ENCODE peak calls at places on chromosomes 3 and 15, in four cellular contexts. I is frontal cortex, U is EL, C is NCI-H2081. Y is an unnamed sample.

GRCh38 chr15:82999905-83000671 is 11.4 kb downstream of the C15orf40 start:
- DNase-seq in I (peak), U (peak), C (peak), Y (no peak)

GRCh38 chr3:195613468-195614069 is 29.8 kb upstream of the APOD start:
- DNase-seq in I (no peak), U (peak), C (no peak), Y (no peak)

GRCh38 chr3:38630070-38630469 is 19.4 kb downstream of the SCN5A start:
- DNase-seq in I (no peak), U (no peak), C (no peak), Y (no peak)

GRCh38 chr3:89617706-89618105 is 510.3 kb downstream of the EPHA3 start:
- DNase-seq in I (no peak), U (no peak), C (no peak), Y (no peak)

GRCh38 chr3:32612551-32612950 is 41.9 kb upstream of the DYNC1LI1 start:
- DNase-seq in I (no peak), U (no peak), C (no peak), Y (no peak)

GRCh38 chr3:79140718-79141117 is 627.1 kb downstream of the ROBO1 start:
- DNase-seq in I (no peak), U (peak), C (no peak), Y (no peak)

GRCh38 chr3:16233806-16234205 is 30.9 kb downstream of the DPH3 start:
- DNase-seq in I (no peak), U (no peak), C (no peak), Y (no peak)

GRCh38 chr3:24525022-24525421 is 30.4 kb upstream of the THRB start:
- DNase-seq in I (no peak), U (no peak), C (no peak), Y (no peak)

GRCh38 chr3:13282986-13283876 is 136.9 kb downstream of the NUP210 start:
- DNase-seq in I (peak), U (no peak), C (peak), Y (no peak)

GRCh38 chr3:13866406-13866965 is 13.4 kb downstream of the WNT7A start:
- DNase-seq in I (no peak), U (no peak), C (peak), Y (no peak)

GRCh38 chr3:2940062-2940461 is 170.1 kb downstream of the IL5RA start:
- DNase-seq in I (no peak), U (no peak), C (no peak), Y (no peak)

GRCh38 chr15:36501063-36501678 is 78.3 kb upstream of the CDIN1 start:
- DNase-seq in I (peak), U (peak), C (peak), Y (no peak)

GRCh38 chr3:155354658-155355057 is 61.2 kb upstream of the STRIT1 start:
- DNase-seq in I (no peak), U (no peak), C (no peak), Y (no peak)

GRCh38 chr15:63332367-63333078 is 49.1 kb downstream of the CA12 start:
- DNase-seq in I (no peak), U (peak), C (no peak), Y (no peak)

GRCh38 chr3:26714485-26714884 is 91.9 kb downstream of the LRRC3B start:
- DNase-seq in I (no peak), U (no peak), C (no peak), Y (no peak)

GRCh38 chr3:107753494-107753893 is 230.7 kb downstream of the BBX start:
- DNase-seq in I (no peak), U (peak), C (peak), Y (no peak)

GRCh38 chr3:13177236-13177635 is 104.0 kb upstream of the IQSEC1 start:
- DNase-seq in I (no peak), U (no peak), C (no peak), Y (no peak)

GRCh38 chr15:59250249-59250648 is 43.6 kb downstream of the LDHAL6B start:
- DNase-seq in I (no peak), U (no peak), C (no peak), Y (no peak)

GRCh38 chr3:12288466-12289129 is at the start of gene PPARG:
- DNase-seq in I (peak), U (peak), C (no peak), Y (no peak)

GRCh38 chr15:47817825-47818681 is 100.7 kb downstream of the SEMA6D start:
- DNase-seq in I (no peak), U (no peak), C (no peak), Y (no peak)

GRCh38 chr3:152073267-152073666 is 195.5 kb upstream of the MBNL1 start:
- DNase-seq in I (no peak), U (peak), C (peak), Y (no peak)

GRCh38 chr3:150117076-150117475 is 146.4 kb upstream of the PFN2 start:
- DNase-seq in I (no peak), U (no peak), C (no peak), Y (no peak)

GRCh38 chr3:29011441-29011840 is 269.4 kb upstream of the RBMS3 start:
- DNase-seq in I (peak), U (no peak), C (peak), Y (no peak)

GRCh38 chr3:134078169-134078821 is 48.6 kb upstream of the SLCO2A1 start:
- DNase-seq in I (no peak), U (peak), C (no peak), Y (no peak)

Y was measured in omental fat pad.